ENCODE peak calls at places on chromosomes 4 and X, in four cellular contexts. One of them, this sample, is unnamed.

GRCh38 chr4:96149911-96150310 is 310.0 kb downstream of the PDHA2 start:
- DNase-seq in lower leg skin: no peak
- DNase-seq in breast epithelium: no peak
- DNase-seq in fibroblast of mammary gland: no peak
- DNase-seq in this sample: peak; percentile 33

GRCh38 chr4:172202480-172203076 is 389.4 kb downstream of the GALNTL6 start:
- DNase-seq in breast epithelium: no peak
- DNase-seq in lower leg skin: no peak
- DNase-seq in fibroblast of mammary gland: peak; percentile 49
- DNase-seq in this sample: peak; percentile 46

GRCh38 chr4:110737931-110738330 is 115.1 kb upstream of the PITX2 start:
- DNase-seq in breast epithelium: no peak
- DNase-seq in fibroblast of mammary gland: no peak
- DNase-seq in lower leg skin: no peak
- DNase-seq in this sample: no peak

GRCh38 chrX:16587776-16588175 is 62.2 kb upstream of the S100G start:
- DNase-seq in breast epithelium: no peak
- DNase-seq in lower leg skin: no peak
- DNase-seq in fibroblast of mammary gland: peak; percentile 35
- DNase-seq in this sample: no peak

GRCh38 chr4:1370321-1371124 is 23.5 kb downstream of the UVSSA start:
- DNase-seq in fibroblast of mammary gland: no peak
- DNase-seq in lower leg skin: no peak
- DNase-seq in breast epithelium: peak; percentile 45
- DNase-seq in this sample: no peak

GRCh38 chr4:1152284-1152683 is 20.1 kb downstream of the SPON2 start:
- DNase-seq in fibroblast of mammary gland: no peak
- DNase-seq in breast epithelium: no peak
- DNase-seq in lower leg skin: no peak
- DNase-seq in this sample: no peak

GRCh38 chr4:84690481-84690880 is 107.6 kb downstream of the CDS1 start:
- DNase-seq in breast epithelium: no peak
- DNase-seq in lower leg skin: no peak
- DNase-seq in fibroblast of mammary gland: no peak
- DNase-seq in this sample: no peak

GRCh38 chr4:168619266-168619631 is 122.4 kb downstream of the PALLD start:
- DNase-seq in lower leg skin: no peak
- DNase-seq in breast epithelium: no peak
- DNase-seq in fibroblast of mammary gland: no peak
- DNase-seq in this sample: no peak

GRCh38 chrX:40459576-40460158 is 121.1 kb upstream of the ATP6AP2 start:
- DNase-seq in fibroblast of mammary gland: no peak
- DNase-seq in breast epithelium: no peak
- DNase-seq in lower leg skin: no peak
- DNase-seq in this sample: no peak

GRCh38 chr4:99117876-99118693 is 26.0 kb downstream of the ADH4 start:
- DNase-seq in fibroblast of mammary gland: peak; percentile 49
- DNase-seq in lower leg skin: no peak
- DNase-seq in breast epithelium: no peak
- DNase-seq in this sample: peak; percentile 55

GRCh38 chr4:118676128-118676527 is 9.1 kb upstream of the METTL14 start:
- DNase-seq in fibroblast of mammary gland: no peak
- DNase-seq in lower leg skin: no peak
- DNase-seq in breast epithelium: no peak
- DNase-seq in this sample: no peak

GRCh38 chrX:99939883-99940232 is 470.2 kb downstream of the PCDH19 start:
- DNase-seq in fibroblast of mammary gland: no peak
- DNase-seq in lower leg skin: no peak
- DNase-seq in breast epithelium: no peak
- DNase-seq in this sample: no peak

GRCh38 chrX:19705196-19705769 is 182.1 kb downstream of the SH3KBP1 start:
- DNase-seq in fibroblast of mammary gland: peak; percentile 50
- DNase-seq in lower leg skin: no peak
- DNase-seq in breast epithelium: no peak
- DNase-seq in this sample: peak; percentile 38

GRCh38 chr4:163618845-163619244 is 124.4 kb downstream of the TMA16 start:
- DNase-seq in lower leg skin: no peak
- DNase-seq in fibroblast of mammary gland: no peak
- DNase-seq in breast epithelium: no peak
- DNase-seq in this sample: no peak
- H3K4me3 ChIP-seq in lower leg skin: no peak overlapping the region
- H3K4me3 ChIP-seq in fibroblast of mammary gland: no peak overlapping the region
- H3K4me3 ChIP-seq in breast epithelium: no peak overlapping the region
- H3K4me3 ChIP-seq in this sample: no peak overlapping the region

GRCh38 chrX:27863813-27864212 is 56.0 kb downstream of the MAGEB10 start:
- DNase-seq in fibroblast of mammary gland: no peak
- DNase-seq in breast epithelium: no peak
- DNase-seq in lower leg skin: no peak
- DNase-seq in this sample: no peak
- H3K4me3 ChIP-seq in fibroblast of mammary gland: no peak overlapping the region
- H3K4me3 ChIP-seq in breast epithelium: no peak overlapping the region
- H3K4me3 ChIP-seq in lower leg skin: no peak overlapping the region
- H3K4me3 ChIP-seq in this sample: no peak overlapping the region

DNA sequence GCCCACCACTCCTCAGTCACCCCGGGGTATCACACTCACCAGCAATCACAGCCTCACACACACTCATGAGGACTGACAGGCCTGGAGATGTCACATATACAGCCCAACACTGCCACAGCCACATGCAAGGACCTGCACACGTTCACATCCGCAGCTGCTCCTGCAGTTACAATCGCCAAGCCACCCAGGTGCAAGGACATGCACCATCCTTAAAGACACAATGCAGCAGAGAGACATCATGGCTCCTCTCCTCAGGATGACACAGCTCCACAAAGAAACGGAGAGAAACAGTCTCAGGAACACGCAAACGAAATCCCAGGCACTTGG is 1.1 kb downstream of the PCSK1N start:
- DNase-seq in breast epithelium: no peak
- DNase-seq in lower leg skin: no peak
- DNase-seq in fibroblast of mammary gland: no peak
- DNase-seq in this sample: no peak
- H3K4me3 ChIP-seq in breast epithelium: no peak overlapping the region
- H3K4me3 ChIP-seq in lower leg skin: no peak overlapping the region
- H3K4me3 ChIP-seq in fibroblast of mammary gland: no peak overlapping the region
- H3K4me3 ChIP-seq in this sample: no peak overlapping the region

GRCh38 chr4:146058531-146058930 is 117.0 kb upstream of the LSM6 start:
- DNase-seq in breast epithelium: no peak
- DNase-seq in lower leg skin: no peak
- DNase-seq in fibroblast of mammary gland: no peak
- DNase-seq in this sample: no peak
- H3K4me3 ChIP-seq in breast epithelium: no peak overlapping the region
- H3K4me3 ChIP-seq in lower leg skin: no peak overlapping the region
- H3K4me3 ChIP-seq in fibroblast of mammary gland: no peak overlapping the region
- H3K4me3 ChIP-seq in this sample: no peak overlapping the region

DNA sequence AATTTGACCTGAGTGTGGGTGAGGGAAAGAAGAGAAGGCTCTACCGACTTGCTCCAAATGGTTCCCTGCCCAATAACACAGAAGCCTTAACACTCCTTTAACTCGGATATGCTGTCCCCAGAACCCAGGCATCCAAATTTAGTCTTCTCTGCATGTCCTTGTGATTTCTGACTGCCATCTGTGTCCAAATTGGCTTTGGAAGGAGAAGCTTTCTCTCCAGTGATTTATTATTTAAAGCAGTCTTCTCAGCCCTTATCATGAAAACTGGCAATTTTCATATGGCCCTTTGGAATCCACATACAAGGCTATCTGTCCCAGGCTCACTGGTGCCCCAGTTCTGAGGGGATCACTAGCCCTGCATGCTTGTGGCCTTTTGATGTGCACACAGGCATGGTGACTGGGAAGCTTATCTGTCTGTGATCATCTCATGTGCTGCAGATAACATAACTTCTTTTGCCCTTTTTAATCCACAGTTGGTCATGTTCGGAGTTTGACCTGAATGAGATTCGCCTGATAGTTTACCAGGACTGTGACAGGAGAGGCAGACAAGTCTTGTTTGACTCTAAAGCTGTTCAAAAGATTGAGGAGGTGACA is 56.7 kb downstream of the FNIP2 start:
- DNase-seq in fibroblast of mammary gland: no peak
- DNase-seq in breast epithelium: no peak
- DNase-seq in lower leg skin: no peak
- DNase-seq in this sample: no peak
- H3K4me3 ChIP-seq in fibroblast of mammary gland: no peak overlapping the region
- H3K4me3 ChIP-seq in breast epithelium: no peak overlapping the region
- H3K4me3 ChIP-seq in lower leg skin: no peak overlapping the region
- H3K4me3 ChIP-seq in this sample: no peak overlapping the region

GRCh38 chr4:27011401-27011800 is 150.8 kb downstream of the STIM2 start:
- DNase-seq in fibroblast of mammary gland: no peak
- DNase-seq in breast epithelium: no peak
- DNase-seq in lower leg skin: no peak
- DNase-seq in this sample: no peak
- H3K4me3 ChIP-seq in fibroblast of mammary gland: no peak overlapping the region
- H3K4me3 ChIP-seq in breast epithelium: no peak overlapping the region
- H3K4me3 ChIP-seq in lower leg skin: no peak overlapping the region
- H3K4me3 ChIP-seq in this sample: no peak overlapping the region

GRCh38 chr4:184267673-184268573 is 50.2 kb upstream of the ENPP6 start:
- DNase-seq in fibroblast of mammary gland: peak; percentile 91
- DNase-seq in breast epithelium: no peak
- DNase-seq in lower leg skin: peak; percentile 41
- DNase-seq in this sample: peak; percentile 94
- H3K4me3 ChIP-seq in fibroblast of mammary gland: no peak overlapping the region
- H3K4me3 ChIP-seq in breast epithelium: no peak overlapping the region
- H3K4me3 ChIP-seq in lower leg skin: no peak overlapping the region
- H3K4me3 ChIP-seq in this sample: peak overlapping the region; percentile 27

DNA sequence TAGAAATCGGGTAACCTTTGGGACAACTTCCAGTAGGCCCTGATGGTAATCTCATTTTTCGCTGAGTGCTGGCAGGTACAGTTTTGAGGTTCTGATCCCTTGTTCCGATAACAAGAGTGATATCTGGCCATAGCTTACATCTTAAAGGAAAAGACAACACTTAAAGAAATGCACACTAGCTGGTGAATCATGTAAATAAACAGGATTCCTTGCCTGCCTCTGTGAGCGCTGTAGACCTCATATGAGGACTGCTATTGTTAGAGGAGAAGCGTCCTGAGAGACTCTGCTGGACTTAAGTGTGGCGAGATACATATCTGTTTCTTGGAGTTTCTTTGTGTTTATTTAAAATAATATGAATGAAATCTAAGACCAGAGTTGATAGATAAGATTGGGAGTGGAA is 149.3 kb upstream of the SLC4A4 start:
- DNase-seq in lower leg skin: no peak
- DNase-seq in fibroblast of mammary gland: no peak
- DNase-seq in breast epithelium: no peak
- DNase-seq in this sample: no peak
- H3K4me3 ChIP-seq in lower leg skin: no peak overlapping the region
- H3K4me3 ChIP-seq in fibroblast of mammary gland: no peak overlapping the region
- H3K4me3 ChIP-seq in breast epithelium: no peak overlapping the region
- H3K4me3 ChIP-seq in this sample: no peak overlapping the region